ENCODE peak calls at places on chromosomes 13 and 19, in six cellular contexts. H is choroid plexus epithelial cell; N is SHP77; D is SJSA1; U is activated CD4-positive, alpha-beta memory T cell treated with anti-CD3 and anti-CD28 coated beads, Interleukin-2, amount 10 ng/mL, durations not matched to agents 7 days and 5 days; I is NCI-H187 treated with DMSO at 0.1 percent for 48 hours. L is an unnamed sample.

GRCh38 chr19:6457958-6458694 is 1.5 kb downstream of the SLC25A23 start:
- DNase-seq in H (no peak), N (no peak), D (no peak), U (no peak), I (no peak), L (no peak)

GRCh38 chr13:74479124-74479523 is 344.9 kb upstream of the KLF12 start:
- DNase-seq in H (no peak), N (no peak), D (no peak), U (no peak), I (no peak), L (no peak)

GRCh38 chr19:33904681-33905080 is 108.0 kb downstream of the KCTD15 start:
- DNase-seq in H (peak), N (no peak), D (no peak), U (no peak), I (no peak), L (no peak)

GRCh38 chr13:46926856-46927625 is 30.2 kb upstream of the HTR2A start:
- DNase-seq in H (peak), N (no peak), D (no peak), U (no peak), I (no peak), L (peak)

GRCh38 chr13:44298314-44298713 is 75.3 kb upstream of the SERP2 start:
- DNase-seq in H (no peak), N (no peak), D (no peak), U (no peak), I (no peak), L (peak)

GRCh38 chr13:98598043-98598442 is 21.1 kb upstream of the STK24 start:
- DNase-seq in H (peak), N (no peak), D (no peak), U (no peak), I (no peak), L (no peak)

GRCh38 chr19:40576181-40576584 is 490 bp upstream of the SHKBP1 start:
- DNase-seq in H (no peak), N (no peak), D (no peak), U (peak), I (no peak), L (no peak)

GRCh38 chr13:83955011-83955410 is 72.7 kb upstream of the SLITRK1 start:
- DNase-seq in H (no peak), N (no peak), D (no peak), U (no peak), I (no peak), L (no peak)

GRCh38 chr19:8305798-8306197 is 2.4 kb downstream of the CD320 start:
- DNase-seq in H (no peak), N (no peak), D (peak), U (no peak), I (no peak), L (no peak)

GRCh38 chr19:29579308-29579910 is 26.7 kb upstream of the POP4 start:
- DNase-seq in H (no peak), N (no peak), D (no peak), U (no peak), I (no peak), L (no peak)

GRCh38 chr19:21398851-21399250 is 1.9 kb downstream of the ZNF493 start:
- DNase-seq in H (peak), N (no peak), D (no peak), U (no peak), I (no peak), L (peak)

GRCh38 chr19:11887247-11887617 is 350 bp upstream of the ZNF69 start:
- DNase-seq in H (peak), N (no peak), D (no peak), U (no peak), I (no peak), L (no peak)

GRCh38 chr13:22176968-22177545 is 506.2 kb downstream of the FGF9 start:
- DNase-seq in H (no peak), N (no peak), D (no peak), U (no peak), I (no peak), L (no peak)

GRCh38 chr13:39394811-39395685 is 207.9 kb downstream of the LHFPL6 start:
- DNase-seq in H (no peak), N (no peak), D (no peak), U (no peak), I (no peak), L (no peak)

GRCh38 chr19:34416021-34416545 is 11.9 kb downstream of the PDCD2L start:
- DNase-seq in H (peak), N (no peak), D (no peak), U (no peak), I (no peak), L (no peak)